ENCODE peak calls at places on chromosomes 16 and 17, in seven cellular contexts. One of them, this sample, is unnamed. For H3K36me3, the result is how much of the 10 kb centered on the place peaks cover.

GRCh38 chr16:86939609-86940008 is 361.3 kb downstream of the FOXL1 start:
- DNase-seq in heart left ventricle: no peak
- DNase-seq in WERI-Rb-1: no peak
- DNase-seq in mucosa of descending colon: no peak
- DNase-seq in heart right ventricle: no peak
- DNase-seq in right atrium auricular region: no peak
- DNase-seq in psoas muscle: no peak
- DNase-seq in this sample: no peak

GRCh38 chr17:72974605-72975232 is 117.8 kb downstream of the SLC39A11 start:
- DNase-seq in heart left ventricle: no peak
- DNase-seq in WERI-Rb-1: no peak
- DNase-seq in mucosa of descending colon: no peak
- DNase-seq in heart right ventricle: no peak
- DNase-seq in right atrium auricular region: no peak
- DNase-seq in psoas muscle: no peak
- DNase-seq in this sample: no peak

GRCh38 chr17:14672830-14673229 is 371.9 kb downstream of the HS3ST3B1 start:
- DNase-seq in heart left ventricle: no peak
- DNase-seq in WERI-Rb-1: peak
- DNase-seq in mucosa of descending colon: no peak
- DNase-seq in heart right ventricle: no peak
- DNase-seq in right atrium auricular region: no peak
- DNase-seq in psoas muscle: no peak
- DNase-seq in this sample: no peak

GRCh38 chr16:26992661-26993365 is 73.9 kb upstream of the C16orf82 start:
- DNase-seq in heart left ventricle: no peak
- DNase-seq in WERI-Rb-1: peak
- DNase-seq in mucosa of descending colon: no peak
- DNase-seq in heart right ventricle: no peak
- DNase-seq in right atrium auricular region: no peak
- DNase-seq in psoas muscle: no peak
- DNase-seq in this sample: no peak

GRCh38 chr17:58873926-58874325 is 118.3 kb downstream of the PPM1E start:
- DNase-seq in heart left ventricle: no peak
- DNase-seq in WERI-Rb-1: no peak
- DNase-seq in mucosa of descending colon: no peak
- DNase-seq in heart right ventricle: no peak
- DNase-seq in right atrium auricular region: no peak
- DNase-seq in psoas muscle: no peak
- DNase-seq in this sample: no peak

GRCh38 chr17:39534768-39535405 is 72.8 kb downstream of the NEUROD2 start:
- DNase-seq in heart left ventricle: no peak
- DNase-seq in WERI-Rb-1: no peak
- DNase-seq in mucosa of descending colon: no peak
- DNase-seq in heart right ventricle: no peak
- DNase-seq in right atrium auricular region: no peak
- DNase-seq in psoas muscle: no peak
- DNase-seq in this sample: no peak

GRCh38 chr17:45813051-45813731 is 29.1 kb downstream of the CRHR1 start:
- DNase-seq in heart left ventricle: no peak
- DNase-seq in WERI-Rb-1: peak
- DNase-seq in mucosa of descending colon: no peak
- DNase-seq in heart right ventricle: no peak
- DNase-seq in right atrium auricular region: no peak
- DNase-seq in psoas muscle: no peak
- DNase-seq in this sample: no peak

GRCh38 chr17:57284984-57285646 is 28.8 kb downstream of the MSI2 start:
- DNase-seq in heart left ventricle: no peak
- DNase-seq in WERI-Rb-1: no peak
- DNase-seq in mucosa of descending colon: no peak
- DNase-seq in heart right ventricle: no peak
- DNase-seq in right atrium auricular region: no peak
- DNase-seq in psoas muscle: no peak
- DNase-seq in this sample: peak

GRCh38 chr16:11740567-11740966 is 2.1 kb downstream of the TXNDC11 start:
- DNase-seq in heart left ventricle: no peak
- DNase-seq in WERI-Rb-1: no peak
- DNase-seq in mucosa of descending colon: no peak
- DNase-seq in heart right ventricle: no peak
- DNase-seq in right atrium auricular region: no peak
- DNase-seq in psoas muscle: no peak
- DNase-seq in this sample: no peak

GRCh38 chr17:71458322-71458721 is 662.5 kb upstream of the SOX9 start:
- DNase-seq in heart left ventricle: no peak
- DNase-seq in WERI-Rb-1: no peak
- DNase-seq in mucosa of descending colon: no peak
- DNase-seq in heart right ventricle: no peak
- DNase-seq in right atrium auricular region: no peak
- DNase-seq in psoas muscle: no peak
- DNase-seq in this sample: no peak

GRCh38 chr17:71803656-71804284 is 317.1 kb upstream of the SOX9 start:
- DNase-seq in heart left ventricle: no peak
- DNase-seq in WERI-Rb-1: no peak
- DNase-seq in mucosa of descending colon: no peak
- DNase-seq in heart right ventricle: no peak
- DNase-seq in right atrium auricular region: no peak
- DNase-seq in psoas muscle: no peak
- DNase-seq in this sample: no peak

GRCh38 chr16:15572329-15573001 is 70.5 kb downstream of the MARF1 start:
- DNase-seq in heart left ventricle: no peak
- DNase-seq in WERI-Rb-1: no peak
- DNase-seq in mucosa of descending colon: no peak
- DNase-seq in heart right ventricle: no peak
- DNase-seq in right atrium auricular region: no peak
- DNase-seq in psoas muscle: no peak
- DNase-seq in this sample: no peak

GRCh38 chr17:7590743-7591142 is 849 bp upstream of the SOX15 start:
- DNase-seq in heart left ventricle: peak
- DNase-seq in WERI-Rb-1: peak
- DNase-seq in mucosa of descending colon: no peak
- DNase-seq in heart right ventricle: no peak
- DNase-seq in right atrium auricular region: no peak
- DNase-seq in psoas muscle: no peak
- DNase-seq in this sample: no peak

GRCh38 chr17:49260922-49261291 is 30.3 kb upstream of the PHOSPHO1 start:
- DNase-seq in heart left ventricle: no peak
- DNase-seq in WERI-Rb-1: no peak
- DNase-seq in mucosa of descending colon: no peak
- DNase-seq in heart right ventricle: no peak
- DNase-seq in right atrium auricular region: no peak
- DNase-seq in psoas muscle: no peak
- DNase-seq in this sample: no peak

GRCh38 chr16:57960310-57960709 is 10.6 kb downstream of the CNGB1 start:
- DNase-seq in heart left ventricle: no peak
- DNase-seq in WERI-Rb-1: no peak
- DNase-seq in mucosa of descending colon: peak
- DNase-seq in heart right ventricle: no peak
- DNase-seq in right atrium auricular region: no peak
- DNase-seq in psoas muscle: no peak
- DNase-seq in this sample: no peak

GRCh38 chr16:47110939-47111338 is 32.8 kb downstream of the NETO2 start:
- DNase-seq in heart left ventricle: no peak
- DNase-seq in WERI-Rb-1: no peak
- DNase-seq in mucosa of descending colon: no peak
- DNase-seq in heart right ventricle: no peak
- DNase-seq in right atrium auricular region: no peak
- DNase-seq in psoas muscle: no peak
- DNase-seq in this sample: no peak
- TF ChIP-seq CTCF in heart left ventricle: no peak
- TF ChIP-seq CTCF in WERI-Rb-1: peak
- TF ChIP-seq CTCF in mucosa of descending colon: no peak
- TF ChIP-seq CTCF in heart right ventricle: no peak
- TF ChIP-seq CTCF in right atrium auricular region: no peak
- TF ChIP-seq CTCF in psoas muscle: no peak
- TF ChIP-seq CTCF in this sample: no peak

DNA sequence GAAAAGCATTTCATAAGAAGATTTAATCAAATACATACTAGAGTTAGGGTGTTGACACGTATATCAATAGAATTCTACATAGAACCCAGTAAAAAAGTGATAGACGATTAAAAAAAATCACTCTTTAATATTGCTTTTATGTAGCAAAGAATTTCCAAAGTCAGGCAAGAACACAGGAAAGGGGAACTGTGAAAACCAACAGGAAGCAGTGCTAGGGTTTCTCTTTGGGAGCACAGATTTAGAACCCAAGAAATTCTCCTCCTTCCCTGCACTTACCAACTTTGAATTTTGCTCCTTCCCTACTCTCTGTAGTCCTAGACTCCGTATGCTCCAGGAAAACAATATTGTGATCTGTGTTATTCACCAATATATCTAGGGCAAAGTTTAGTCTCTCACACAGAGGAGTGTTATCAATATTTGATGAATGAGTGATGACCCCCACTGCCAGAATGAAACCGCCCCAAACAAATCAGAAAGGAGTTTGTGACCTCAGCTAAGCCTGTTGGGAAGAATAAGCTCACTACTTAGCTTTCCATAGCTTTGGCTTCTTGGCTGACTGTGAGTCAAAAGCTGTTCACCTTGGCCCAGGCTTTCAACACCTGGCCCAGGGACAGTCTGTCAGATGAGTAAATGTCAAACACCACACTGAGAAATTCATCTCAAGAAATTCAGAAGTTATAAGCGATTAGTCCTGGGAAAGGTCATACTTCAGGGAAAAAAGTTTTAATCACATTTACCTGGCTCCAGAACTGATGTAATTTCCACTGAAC is 8.6 kb downstream of the RFWD3 start:
- DNase-seq in heart left ventricle: no peak
- DNase-seq in WERI-Rb-1: no peak
- DNase-seq in mucosa of descending colon: no peak
- DNase-seq in heart right ventricle: no peak
- DNase-seq in right atrium auricular region: no peak
- DNase-seq in psoas muscle: no peak
- DNase-seq in this sample: no peak
- H3K36me3 ChIP-seq in heart left ventricle: under half
- H3K36me3 ChIP-seq in WERI-Rb-1: half or more
- H3K36me3 ChIP-seq in mucosa of descending colon: under half
- H3K36me3 ChIP-seq in heart right ventricle: half or more
- H3K36me3 ChIP-seq in right atrium auricular region: under half
- H3K36me3 ChIP-seq in psoas muscle: under half
- H3K36me3 ChIP-seq in this sample: under half

GRCh38 chr16:2043296-2043979 is 4.2 kb downstream of the NTHL1 start:
- DNase-seq in heart left ventricle: no peak
- DNase-seq in WERI-Rb-1: no peak
- DNase-seq in mucosa of descending colon: peak
- DNase-seq in heart right ventricle: no peak
- DNase-seq in right atrium auricular region: no peak
- DNase-seq in psoas muscle: no peak
- DNase-seq in this sample: no peak
- H3K4me3 ChIP-seq in heart left ventricle: peak
- H3K4me3 ChIP-seq in WERI-Rb-1: no peak
- H3K4me3 ChIP-seq in mucosa of descending colon: no peak
- H3K4me3 ChIP-seq in heart right ventricle: peak
- H3K4me3 ChIP-seq in right atrium auricular region: no peak
- H3K4me3 ChIP-seq in psoas muscle: peak
- H3K4me3 ChIP-seq in this sample: no peak

DNA sequence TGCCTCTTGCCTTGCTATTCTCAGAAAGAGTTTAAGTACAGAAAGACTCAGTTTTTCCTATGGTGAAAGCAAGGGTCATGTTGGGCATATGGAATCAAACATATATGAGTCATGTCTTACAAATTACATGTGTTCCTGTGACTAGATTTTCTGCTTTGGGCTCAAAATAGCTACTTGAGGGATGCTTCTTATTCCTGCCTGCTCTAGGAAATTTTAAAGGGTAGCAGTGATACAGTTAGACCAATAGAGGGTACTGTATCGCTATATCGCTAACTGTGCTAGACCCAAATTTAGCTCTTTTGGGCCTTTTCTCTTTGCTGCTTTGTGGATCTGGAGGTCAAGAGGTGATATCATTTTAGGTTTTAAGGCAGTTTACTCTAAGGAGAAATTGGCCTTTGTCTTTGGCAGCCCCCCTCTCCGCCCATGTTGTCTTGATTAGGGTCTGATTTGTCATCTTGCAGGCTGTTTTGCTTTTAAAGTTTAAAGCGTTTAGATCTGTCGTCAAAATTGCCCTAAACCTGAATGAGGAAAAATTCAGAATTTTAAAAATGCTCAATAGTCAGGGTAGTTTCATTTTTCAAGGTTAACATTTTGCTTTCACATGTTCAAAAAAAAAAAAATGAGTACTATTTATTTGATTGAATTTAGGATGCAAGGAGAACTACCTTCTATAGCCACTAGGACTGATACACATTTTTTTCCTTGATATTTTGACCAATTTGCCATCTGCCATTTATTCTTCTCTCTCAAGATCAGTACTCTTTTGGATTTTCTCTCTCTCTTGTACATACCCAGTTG is 8.8 kb downstream of the NFATC3 start:
- DNase-seq in heart left ventricle: no peak
- DNase-seq in WERI-Rb-1: no peak
- DNase-seq in mucosa of descending colon: no peak
- DNase-seq in heart right ventricle: no peak
- DNase-seq in right atrium auricular region: no peak
- DNase-seq in psoas muscle: no peak
- DNase-seq in this sample: no peak
- TF ChIP-seq CTCF in heart left ventricle: peak
- TF ChIP-seq CTCF in WERI-Rb-1: peak
- TF ChIP-seq CTCF in mucosa of descending colon: no peak
- TF ChIP-seq CTCF in heart right ventricle: peak
- TF ChIP-seq CTCF in right atrium auricular region: peak
- TF ChIP-seq CTCF in psoas muscle: peak
- TF ChIP-seq CTCF in this sample: peak

This sample was measured in GM06990.